ENCODE peak calls at places on chromosome X, in ten cellular contexts. One of them, this sample, is unnamed.

GRCh38 chrX:69616520-69617203 is 749 bp downstream of the EDA start:
- DNase-seq in NCI-H1092 treated with DMSO at 0.1 percent for 48 hours: no peak
- DNase-seq in T-helper 17 cell: no peak
- DNase-seq in AG08395: no peak
- DNase-seq in Karpas-422: no peak
- DNase-seq in BJ: no peak
- DNase-seq in iris pigment epithelial cell: no peak
- DNase-seq in AML-193: no peak
- DNase-seq in astrocyte of the hippocampus: peak
- DNase-seq in memory B cell: no peak
- DNase-seq in this sample: no peak

GRCh38 chrX:100368167-100368566 is 41.9 kb downstream of the PCDH19 start:
- DNase-seq in Karpas-422: peak
- DNase-seq in iris pigment epithelial cell: peak
- DNase-seq in T-helper 17 cell: no peak
- DNase-seq in AG08395: peak
- DNase-seq in BJ: no peak
- DNase-seq in astrocyte of the hippocampus: peak
- DNase-seq in memory B cell: no peak
- DNase-seq in AML-193: no peak
- DNase-seq in NCI-H1092 treated with DMSO at 0.1 percent for 48 hours: peak
- DNase-seq in this sample: peak

GRCh38 chrX:151871244-151871643 is 41.4 kb upstream of the MAGEA4 start:
- DNase-seq in NCI-H1092 treated with DMSO at 0.1 percent for 48 hours: no peak
- DNase-seq in memory B cell: no peak
- DNase-seq in BJ: peak
- DNase-seq in AG08395: peak
- DNase-seq in T-helper 17 cell: no peak
- DNase-seq in AML-193: no peak
- DNase-seq in astrocyte of the hippocampus: peak
- DNase-seq in Karpas-422: no peak
- DNase-seq in iris pigment epithelial cell: peak
- DNase-seq in this sample: no peak

GRCh38 chrX:38052096-38052495 is 45.7 kb downstream of the SYTL5 start:
- DNase-seq in memory B cell: no peak
- DNase-seq in T-helper 17 cell: no peak
- DNase-seq in astrocyte of the hippocampus: peak
- DNase-seq in Karpas-422: no peak
- DNase-seq in NCI-H1092 treated with DMSO at 0.1 percent for 48 hours: no peak
- DNase-seq in iris pigment epithelial cell: peak
- DNase-seq in AML-193: no peak
- DNase-seq in AG08395: peak
- DNase-seq in BJ: peak
- DNase-seq in this sample: no peak

GRCh38 chrX:7801706-7802105 is 41.3 kb upstream of the VCX start:
- DNase-seq in Karpas-422: no peak
- DNase-seq in BJ: no peak
- DNase-seq in iris pigment epithelial cell: no peak
- DNase-seq in T-helper 17 cell: no peak
- DNase-seq in astrocyte of the hippocampus: peak
- DNase-seq in NCI-H1092 treated with DMSO at 0.1 percent for 48 hours: no peak
- DNase-seq in AG08395: no peak
- DNase-seq in AML-193: no peak
- DNase-seq in memory B cell: no peak
- DNase-seq in this sample: no peak

GRCh38 chrX:49053223-49054072 is 5.4 kb upstream of the CCDC120 start:
- DNase-seq in BJ: no peak
- DNase-seq in AG08395: peak
- DNase-seq in memory B cell: no peak
- DNase-seq in T-helper 17 cell: peak
- DNase-seq in iris pigment epithelial cell: peak
- DNase-seq in Karpas-422: no peak
- DNase-seq in astrocyte of the hippocampus: peak
- DNase-seq in AML-193: no peak
- DNase-seq in NCI-H1092 treated with DMSO at 0.1 percent for 48 hours: peak
- DNase-seq in this sample: peak

GRCh38 chrX:153871946-153872878 is 13.8 kb downstream of the L1CAM start:
- DNase-seq in T-helper 17 cell: no peak
- DNase-seq in memory B cell: no peak
- DNase-seq in Karpas-422: no peak
- DNase-seq in iris pigment epithelial cell: no peak
- DNase-seq in AG08395: no peak
- DNase-seq in BJ: no peak
- DNase-seq in AML-193: no peak
- DNase-seq in astrocyte of the hippocampus: no peak
- DNase-seq in NCI-H1092 treated with DMSO at 0.1 percent for 48 hours: no peak
- DNase-seq in this sample: no peak

GRCh38 chrX:78957768-78958130 is 12.6 kb downstream of the P2RY10 start:
- DNase-seq in BJ: no peak
- DNase-seq in Karpas-422: no peak
- DNase-seq in AML-193: no peak
- DNase-seq in astrocyte of the hippocampus: no peak
- DNase-seq in iris pigment epithelial cell: no peak
- DNase-seq in NCI-H1092 treated with DMSO at 0.1 percent for 48 hours: no peak
- DNase-seq in AG08395: no peak
- DNase-seq in T-helper 17 cell: no peak
- DNase-seq in memory B cell: peak
- DNase-seq in this sample: peak

GRCh38 chrX:9489234-9489633 is 24.4 kb downstream of the TBL1X start:
- DNase-seq in BJ: no peak
- DNase-seq in AML-193: no peak
- DNase-seq in astrocyte of the hippocampus: no peak
- DNase-seq in T-helper 17 cell: no peak
- DNase-seq in iris pigment epithelial cell: no peak
- DNase-seq in memory B cell: no peak
- DNase-seq in NCI-H1092 treated with DMSO at 0.1 percent for 48 hours: no peak
- DNase-seq in Karpas-422: no peak
- DNase-seq in AG08395: no peak
- DNase-seq in this sample: no peak

GRCh38 chrX:148658115-148658725 is 157.8 kb downstream of the AFF2 start:
- DNase-seq in AG08395: peak
- DNase-seq in NCI-H1092 treated with DMSO at 0.1 percent for 48 hours: no peak
- DNase-seq in iris pigment epithelial cell: no peak
- DNase-seq in Karpas-422: peak
- DNase-seq in BJ: no peak
- DNase-seq in astrocyte of the hippocampus: no peak
- DNase-seq in T-helper 17 cell: no peak
- DNase-seq in memory B cell: no peak
- DNase-seq in AML-193: no peak
- DNase-seq in this sample: no peak

GRCh38 chrX:119549327-119550016 is 15.7 kb downstream of the STEEP1 start:
- DNase-seq in AG08395: no peak
- DNase-seq in astrocyte of the hippocampus: peak
- DNase-seq in BJ: no peak
- DNase-seq in NCI-H1092 treated with DMSO at 0.1 percent for 48 hours: no peak
- DNase-seq in T-helper 17 cell: no peak
- DNase-seq in AML-193: no peak
- DNase-seq in memory B cell: peak
- DNase-seq in iris pigment epithelial cell: no peak
- DNase-seq in Karpas-422: no peak
- DNase-seq in this sample: peak

GRCh38 chrX:21255207-21255606 is 119.0 kb upstream of the CNKSR2 start:
- DNase-seq in T-helper 17 cell: no peak
- DNase-seq in NCI-H1092 treated with DMSO at 0.1 percent for 48 hours: no peak
- DNase-seq in iris pigment epithelial cell: no peak
- DNase-seq in memory B cell: no peak
- DNase-seq in AG08395: no peak
- DNase-seq in Karpas-422: no peak
- DNase-seq in astrocyte of the hippocampus: no peak
- DNase-seq in BJ: no peak
- DNase-seq in AML-193: no peak
- DNase-seq in this sample: no peak

GRCh38 chrX:120144178-120144844 is 14.1 kb upstream of the RHOXF2 start:
- DNase-seq in iris pigment epithelial cell: no peak
- DNase-seq in AG08395: no peak
- DNase-seq in NCI-H1092 treated with DMSO at 0.1 percent for 48 hours: no peak
- DNase-seq in AML-193: no peak
- DNase-seq in T-helper 17 cell: no peak
- DNase-seq in memory B cell: no peak
- DNase-seq in BJ: no peak
- DNase-seq in Karpas-422: no peak
- DNase-seq in astrocyte of the hippocampus: no peak
- DNase-seq in this sample: peak

GRCh38 chrX:102712967-102713677 is 874 bp downstream of the GPRASP2 start:
- DNase-seq in iris pigment epithelial cell: peak
- DNase-seq in astrocyte of the hippocampus: peak
- DNase-seq in Karpas-422: no peak
- DNase-seq in memory B cell: no peak
- DNase-seq in AML-193: no peak
- DNase-seq in NCI-H1092 treated with DMSO at 0.1 percent for 48 hours: peak
- DNase-seq in T-helper 17 cell: no peak
- DNase-seq in BJ: no peak
- DNase-seq in AG08395: peak
- DNase-seq in this sample: no peak

GRCh38 chrX:149937881-149938426 is 337 bp downstream of the EOLA2 start:
- DNase-seq in T-helper 17 cell: peak
- DNase-seq in Karpas-422: no peak
- DNase-seq in AML-193: no peak
- DNase-seq in memory B cell: no peak
- DNase-seq in iris pigment epithelial cell: peak
- DNase-seq in BJ: no peak
- DNase-seq in NCI-H1092 treated with DMSO at 0.1 percent for 48 hours: no peak
- DNase-seq in AG08395: no peak
- DNase-seq in astrocyte of the hippocampus: peak
- DNase-seq in this sample: peak

GRCh38 chrX:31132803-31133202 is 61.0 kb upstream of the FTHL17 start:
- DNase-seq in T-helper 17 cell: no peak
- DNase-seq in AG08395: no peak
- DNase-seq in AML-193: no peak
- DNase-seq in BJ: no peak
- DNase-seq in Karpas-422: no peak
- DNase-seq in iris pigment epithelial cell: no peak
- DNase-seq in NCI-H1092 treated with DMSO at 0.1 percent for 48 hours: peak
- DNase-seq in memory B cell: no peak
- DNase-seq in astrocyte of the hippocampus: no peak
- DNase-seq in this sample: no peak

GRCh38 chrX:69991685-69992084 is 58.1 kb downstream of the AWAT2 start:
- DNase-seq in astrocyte of the hippocampus: no peak
- DNase-seq in memory B cell: no peak
- DNase-seq in iris pigment epithelial cell: no peak
- DNase-seq in BJ: no peak
- DNase-seq in AG08395: no peak
- DNase-seq in Karpas-422: no peak
- DNase-seq in AML-193: no peak
- DNase-seq in T-helper 17 cell: no peak
- DNase-seq in NCI-H1092 treated with DMSO at 0.1 percent for 48 hours: no peak
- DNase-seq in this sample: no peak

GRCh38 chrX:42759881-42760280 is 18.1 kb downstream of the PPP1R2C start:
- DNase-seq in AML-193: no peak
- DNase-seq in iris pigment epithelial cell: no peak
- DNase-seq in Karpas-422: no peak
- DNase-seq in AG08395: no peak
- DNase-seq in astrocyte of the hippocampus: no peak
- DNase-seq in NCI-H1092 treated with DMSO at 0.1 percent for 48 hours: no peak
- DNase-seq in BJ: no peak
- DNase-seq in memory B cell: no peak
- DNase-seq in T-helper 17 cell: no peak
- DNase-seq in this sample: no peak

GRCh38 chrX:20061869-20062254 is 54.8 kb downstream of the MAP7D2 start:
- DNase-seq in astrocyte of the hippocampus: peak
- DNase-seq in NCI-H1092 treated with DMSO at 0.1 percent for 48 hours: no peak
- DNase-seq in iris pigment epithelial cell: peak
- DNase-seq in AG08395: peak
- DNase-seq in memory B cell: no peak
- DNase-seq in Karpas-422: no peak
- DNase-seq in BJ: no peak
- DNase-seq in AML-193: no peak
- DNase-seq in T-helper 17 cell: no peak
- DNase-seq in this sample: no peak

GRCh38 chrX:119266364-119266995 is 30.4 kb downstream of the PGRMC1 start:
- DNase-seq in T-helper 17 cell: no peak
- DNase-seq in Karpas-422: peak
- DNase-seq in astrocyte of the hippocampus: peak
- DNase-seq in AG08395: peak
- DNase-seq in iris pigment epithelial cell: peak
- DNase-seq in memory B cell: no peak
- DNase-seq in NCI-H1092 treated with DMSO at 0.1 percent for 48 hours: peak
- DNase-seq in BJ: no peak
- DNase-seq in AML-193: no peak
- DNase-seq in this sample: peak

GRCh38 chrX:44874481-44875184 is 1.6 kb downstream of the KDM6A start:
- DNase-seq in AG08395: peak
- DNase-seq in T-helper 17 cell: no peak
- DNase-seq in iris pigment epithelial cell: peak
- DNase-seq in memory B cell: no peak
- DNase-seq in AML-193: no peak
- DNase-seq in NCI-H1092 treated with DMSO at 0.1 percent for 48 hours: peak
- DNase-seq in Karpas-422: peak
- DNase-seq in astrocyte of the hippocampus: peak
- DNase-seq in BJ: no peak
- DNase-seq in this sample: peak

GRCh38 chrX:10755477-10756334 is 135.3 kb upstream of the MID1 start:
- DNase-seq in T-helper 17 cell: no peak
- DNase-seq in BJ: no peak
- DNase-seq in memory B cell: no peak
- DNase-seq in Karpas-422: no peak
- DNase-seq in astrocyte of the hippocampus: peak
- DNase-seq in iris pigment epithelial cell: peak
- DNase-seq in NCI-H1092 treated with DMSO at 0.1 percent for 48 hours: no peak
- DNase-seq in AG08395: peak
- DNase-seq in AML-193: no peak
- DNase-seq in this sample: no peak